ENCODE peak calls at places on chromosomes 7 and 10, in five cellular contexts. D is GM20000, Q is cardiac muscle cell, K is AG09309, F is Calu3. C is an unnamed sample.

GRCh38 chr7:104124469-104124868 is 83.3 kb downstream of the ORC5 start:
- DNase-seq in Q (no peak), D (no peak), F (no peak), K (no peak), C (no peak)

GRCh38 chr7:111424768-111425167 is 137.5 kb downstream of the IMMP2L start:
- DNase-seq in Q (no peak), K (no peak), D (no peak), F (no peak), C (no peak)

GRCh38 chr10:62492012-62492869 is 118.1 kb downstream of the ZNF365 start:
- DNase-seq in K (peak; percentile 57), D (peak; percentile 45), Q (peak; percentile 50), F (peak; percentile 33), C (peak; percentile 39)

GRCh38 chr10:133129854-133130495 is 30.0 kb upstream of the KNDC1 start:
- DNase-seq in D (no peak), K (no peak), Q (no peak), F (no peak), C (no peak)

GRCh38 chr7:1883834-1884582 is 213.9 kb downstream of the ELFN1 start:
- DNase-seq in F (no peak), Q (no peak), D (no peak), K (no peak), C (no peak)

GRCh38 chr7:1670894-1671875 is 1.1 kb downstream of the ELFN1 start:
- DNase-seq in D (no peak), F (no peak), K (no peak), Q (no peak), C (peak; percentile 42)

GRCh38 chr7:79290841-79291497 is 162.5 kb downstream of the MAGI2 start:
- DNase-seq in D (no peak), Q (peak; percentile 6), K (no peak), F (no peak), C (no peak)

GRCh38 chr10:97596101-97597055 is 6.9 kb downstream of the C10orf62 start:
- DNase-seq in K (peak; percentile 49), Q (peak; percentile 92), F (peak; percentile 16), D (no peak), C (no peak)

GRCh38 chr10:88923525-88923924 is 29.0 kb downstream of the ACTA2 start:
- DNase-seq in Q (no peak), D (no peak), K (no peak), F (no peak), C (no peak)

GRCh38 chr7:26858735-26859134 is 5.7 kb downstream of the SKAP2 start:
- DNase-seq in D (no peak), K (no peak), Q (no peak), F (no peak), C (no peak)

GRCh38 chr7:81111781-81112540 is 193.1 kb upstream of the SEMA3C start:
- DNase-seq in Q (peak; percentile 32), D (no peak), F (no peak), K (no peak), C (no peak)

GRCh38 chr10:52007091-52007490 is 307.0 kb upstream of the DKK1 start:
- DNase-seq in F (no peak), Q (no peak), D (no peak), K (no peak), C (no peak)

GRCh38 chr10:80579370-80579769 is 41.7 kb downstream of the SH2D4B start:
- DNase-seq in F (no peak), D (no peak), K (no peak), Q (no peak), C (no peak)

GRCh38 chr7:99499356-99499712 is 747 bp downstream of the ZNF394 start:
- DNase-seq in Q (no peak), D (no peak), K (no peak), F (no peak), C (peak; percentile 51)

GRCh38 chr10:26881600-26882331 is 21.0 kb upstream of the ABI1 start:
- DNase-seq in D (peak; percentile 53), F (peak; percentile 14), Q (peak; percentile 82), K (peak; percentile 38), C (peak; percentile 72)

DNA sequence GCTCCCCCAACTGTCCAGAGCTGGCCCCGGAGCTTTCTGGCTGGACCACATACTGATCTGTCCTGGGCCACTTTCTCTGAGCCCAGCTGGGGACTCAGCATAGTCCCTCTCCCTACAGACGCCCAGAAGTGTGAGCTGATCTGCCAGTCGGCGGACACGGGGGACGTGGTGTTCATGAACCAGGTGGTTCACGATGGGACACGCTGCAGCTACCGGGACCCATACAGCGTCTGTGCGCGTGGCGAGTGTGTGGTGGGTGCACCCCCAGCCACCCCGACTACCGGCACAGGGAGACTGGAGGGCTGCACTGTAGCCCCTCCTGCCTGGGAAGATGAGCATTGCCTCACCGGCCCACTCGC is 41.8 kb downstream of the TBATA start:
- DNase-seq in F (no peak), D (no peak), K (no peak), Q (no peak), C (no peak)
- TF ChIP-seq CTCF in F (no peak), D (no peak), K (no peak), Q (no peak), C (no peak)

GRCh38 chr10:113690749-113691148 is 11.0 kb downstream of the CASP7 start:
- DNase-seq in D (no peak), F (no peak), Q (no peak), K (no peak), C (no peak)
- TF ChIP-seq CTCF in D (no peak), F (no peak), Q (no peak), K (no peak), C (no peak)

DNA sequence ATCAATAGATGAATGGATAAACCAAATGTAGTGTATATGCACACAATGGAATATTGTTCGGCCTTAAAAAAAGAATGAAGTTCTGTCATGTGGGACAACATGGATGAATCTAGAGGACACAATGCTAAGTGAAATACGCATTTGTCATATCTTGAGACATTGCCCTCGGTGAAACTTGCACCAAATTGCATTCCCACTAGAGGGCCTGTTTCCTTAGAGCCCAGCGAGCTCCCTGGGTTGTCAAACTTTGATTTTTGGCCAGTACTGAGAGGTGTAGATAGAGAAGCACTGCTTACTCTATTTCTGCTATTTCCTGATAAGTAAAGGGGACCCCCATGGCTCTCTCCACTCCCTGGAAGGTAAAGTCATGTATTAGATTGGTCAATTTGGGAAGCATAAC is 157.1 kb downstream of the GPAM start:
- DNase-seq in D (no peak), Q (no peak), K (no peak), F (no peak), C (no peak)
- TF ChIP-seq CTCF in D (no peak), Q (no peak), K (no peak), F (no peak), C (no peak)

DNA sequence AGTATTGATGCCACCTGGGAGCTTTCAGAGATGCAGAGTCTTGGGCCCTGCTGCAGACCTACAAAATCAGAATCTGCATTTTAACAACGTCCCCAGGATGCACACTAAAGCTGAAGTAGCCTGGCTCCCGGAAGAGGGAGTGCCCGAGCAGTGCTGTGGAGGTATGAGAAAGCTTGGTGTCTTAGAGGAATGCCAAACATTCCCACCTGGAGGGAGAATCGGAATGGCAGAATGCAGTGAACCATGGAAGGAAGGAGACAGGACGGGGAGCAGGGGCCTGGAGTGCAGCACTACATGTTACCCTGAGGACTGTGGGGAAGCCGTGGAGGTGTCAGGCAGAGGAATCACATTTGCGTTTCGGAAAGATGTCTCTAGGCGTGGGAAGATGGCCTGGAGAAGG is 90.9 kb downstream of the AOAH start:
- DNase-seq in Q (no peak), K (no peak), F (no peak), D (no peak), C (no peak)
- TF ChIP-seq CTCF in Q (no peak), K (no peak), F (no peak), D (no peak), C (no peak)

DNA sequence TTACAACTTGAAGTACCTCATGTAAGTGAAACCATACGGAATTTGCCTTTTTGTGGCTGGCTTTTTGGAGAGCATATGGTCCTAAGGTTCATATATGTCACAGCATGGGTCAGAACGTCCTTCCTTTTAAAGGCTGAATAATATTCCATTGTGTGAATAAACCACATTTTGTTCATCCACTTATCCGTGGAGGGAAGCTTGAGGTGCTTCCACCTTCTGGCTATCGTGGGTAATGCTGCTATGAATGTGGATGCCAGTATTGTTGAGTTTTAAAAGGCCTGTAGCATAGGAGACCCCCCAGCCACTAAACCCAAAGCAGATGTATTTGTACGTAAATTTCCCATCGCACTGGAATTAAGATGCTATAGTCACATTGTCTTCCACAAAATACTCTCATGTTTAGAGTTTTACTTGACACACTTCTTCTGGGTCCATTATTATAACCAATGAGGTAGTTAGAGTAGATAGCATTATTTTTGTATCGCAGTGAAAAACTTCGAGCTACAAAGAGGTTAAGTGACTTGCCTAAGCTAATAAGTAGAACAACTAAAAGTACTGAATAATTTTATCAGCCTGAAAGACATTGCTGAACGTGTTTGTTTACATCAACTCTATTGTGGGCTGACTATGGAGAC is 182.9 kb upstream of the CTBP2 start:
- DNase-seq in D (peak; percentile 11), Q (peak; percentile 29), F (peak; percentile 5), K (no peak), C (peak; percentile 25)
- TF ChIP-seq CTCF in D (peak; percentile 20), Q (peak; percentile 54), F (no peak), K (peak; percentile 68), C (peak; percentile 50)

C was measured in GM13976.